ENCODE peak calls at places on chromosomes 11 and 22, in nine cellular contexts. F is CD8-positive, alpha-beta T cell; O is tibial artery; Y is psoas muscle; D is stomach; K is left lung; B is heart right ventricle; L is lower lobe of right lung; H is ovary. A is an unnamed sample.

GRCh38 chr22:20507253-20508066 is at the start of gene MED15:
- DNase-seq in F (peak; percentile 85), Y (peak; percentile 96), L (peak; percentile 94), D (peak; percentile 91), K (peak; percentile 93), H (peak; percentile 89), B (peak; percentile 91), O (peak; percentile 95), A (peak; percentile 96)

GRCh38 chr11:112156153-112156552 is 7.7 kb downstream of the IL18 start:
- DNase-seq in H (no peak), Y (no peak), L (no peak), K (no peak), B (no peak), D (no peak), F (no peak), O (no peak), A (no peak)

GRCh38 chr11:122724520-122724919 is 69.0 kb downstream of the UBASH3B start:
- DNase-seq in K (no peak), F (no peak), Y (no peak), B (no peak), D (no peak), H (no peak), L (no peak), O (no peak), A (no peak)

GRCh38 chr11:108733479-108734116 is 68.7 kb downstream of the DDX10 start:
- DNase-seq in B (no peak), F (no peak), K (no peak), L (no peak), H (no peak), D (no peak), Y (no peak), O (no peak), A (no peak)

GRCh38 chr11:18309691-18310090 is 12.2 kb downstream of the HPS5 start:
- DNase-seq in L (no peak), Y (no peak), B (no peak), K (no peak), O (no peak), F (no peak), H (no peak), D (no peak), A (no peak)

GRCh38 chr11:57514538-57515331 is 767 bp downstream of the SLC43A1 start:
- DNase-seq in H (peak; percentile 79), Y (peak; percentile 83), L (peak; percentile 78), D (peak; percentile 69), K (peak; percentile 69), O (peak; percentile 86), B (peak; percentile 73), F (peak; percentile 46), A (peak; percentile 89)

GRCh38 chr11:30879322-30880020 is 293.3 kb upstream of the MPPED2 start:
- DNase-seq in B (no peak), L (no peak), D (peak; percentile 26), H (no peak), K (no peak), F (no peak), Y (no peak), O (no peak), A (no peak)

GRCh38 chr11:76134239-76134638 is 72.1 kb downstream of the WNT11 start:
- DNase-seq in O (no peak), D (no peak), F (no peak), L (no peak), Y (no peak), H (no peak), B (no peak), K (no peak), A (no peak)

GRCh38 chr22:50506611-50507420 is 686 bp downstream of the LMF2 start:
- DNase-seq in F (no peak), K (peak; percentile 54), L (peak; percentile 61), O (no peak), D (no peak), B (no peak), Y (peak; percentile 61), H (peak; percentile 74), A (peak; percentile 65)

GRCh38 chr11:58813693-58814092 is 30.8 kb downstream of the GLYATL2 start:
- DNase-seq in L (no peak), K (no peak), D (no peak), Y (no peak), H (no peak), F (no peak), O (no peak), B (no peak), A (no peak)
- H3K9me3 ChIP-seq in L (peaks cover 27% of the 10 kb centered on the region), K (no peaks in the 10 kb centered on the region), D (no peaks in the 10 kb centered on the region), Y (peaks cover 10% of the 10 kb centered on the region), H (no peaks in the 10 kb centered on the region), F (no peaks in the 10 kb centered on the region), O (peaks cover 14% of the 10 kb centered on the region), B (peaks cover 42% of the 10 kb centered on the region), A (peaks cover 3% of the 10 kb centered on the region)

DNA sequence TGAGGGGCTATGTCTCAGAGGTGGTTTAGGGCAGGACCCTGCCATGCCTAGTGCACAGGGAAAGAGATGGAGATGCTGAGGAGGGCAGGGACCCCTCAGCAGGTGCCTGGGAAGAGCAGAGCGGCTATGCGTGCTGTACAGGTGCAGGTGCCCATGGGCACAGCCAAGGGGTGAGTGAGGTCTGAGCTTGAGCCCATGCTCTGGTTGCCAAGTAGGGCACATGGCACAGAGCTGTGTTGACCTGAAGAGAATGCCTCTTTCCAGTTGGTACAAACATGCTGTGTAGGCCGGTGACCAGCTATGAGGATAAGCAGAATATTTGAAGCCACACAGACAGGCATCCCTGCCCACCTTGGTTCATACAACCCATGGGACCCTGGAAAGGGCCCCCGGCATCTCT is 65.8 kb upstream of the NECTIN1 start:
- DNase-seq in L (no peak), H (no peak), F (no peak), D (no peak), Y (no peak), K (no peak), B (no peak), O (no peak), A (no peak)
- H3K36me3 ChIP-seq in L (no peaks in the 10 kb centered on the region), H (no peaks in the 10 kb centered on the region), F (no peaks in the 10 kb centered on the region), D (no peaks in the 10 kb centered on the region), Y (no peaks in the 10 kb centered on the region), K (no peaks in the 10 kb centered on the region), B (no peaks in the 10 kb centered on the region), O (no peaks in the 10 kb centered on the region), A (no peaks in the 10 kb centered on the region)

DNA sequence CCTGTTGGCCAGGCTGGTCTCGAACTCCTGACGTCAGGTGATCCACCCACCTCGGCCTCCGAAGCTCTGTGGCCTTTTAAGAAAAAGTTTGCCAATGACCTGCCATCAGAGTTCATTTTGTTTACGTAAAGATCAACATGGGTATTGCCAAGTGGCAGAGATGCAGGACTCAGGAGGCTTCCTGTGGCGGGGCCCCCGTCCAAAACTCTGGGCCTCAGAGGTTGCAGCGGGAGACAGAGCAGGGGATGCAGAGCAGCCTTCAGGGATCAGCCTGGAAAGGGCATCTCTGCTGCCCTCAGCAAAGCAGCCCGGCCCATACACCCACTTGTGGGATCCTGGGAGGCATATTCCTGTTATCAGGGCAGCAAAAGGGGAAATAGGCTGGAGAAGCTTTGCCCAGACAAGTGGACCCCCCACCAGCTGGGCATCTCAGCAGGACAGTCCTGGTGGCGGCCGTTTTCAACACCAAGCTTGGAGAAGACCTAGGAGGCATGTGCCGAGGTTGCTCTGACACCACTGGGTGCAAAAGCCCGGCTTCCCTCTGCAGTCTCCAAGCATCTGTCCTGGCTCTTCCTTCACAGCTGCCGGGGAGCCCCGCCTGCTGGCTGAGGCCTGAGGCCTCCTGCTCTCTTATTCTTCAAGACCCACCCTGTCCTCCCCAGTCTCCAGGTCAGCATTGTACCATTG is 1152.4 kb downstream of the BRD1 start:
- DNase-seq in Y (no peak), B (no peak), D (no peak), H (no peak), O (no peak), K (no peak), F (no peak), L (no peak), A (no peak)
- H3K9me3 ChIP-seq in Y (no peaks in the 10 kb centered on the region), B (peaks cover 22% of the 10 kb centered on the region), D (no peaks in the 10 kb centered on the region), H (no peaks in the 10 kb centered on the region), O (peaks cover 14% of the 10 kb centered on the region), K (no peaks in the 10 kb centered on the region), F (no peaks in the 10 kb centered on the region), L (peaks cover 12% of the 10 kb centered on the region), A (peaks cover 4% of the 10 kb centered on the region)

GRCh38 chr11:35147273-35147672 is 8.3 kb downstream of the CD44 start:
- DNase-seq in B (no peak), L (no peak), F (no peak), O (no peak), D (no peak), H (no peak), K (no peak), Y (no peak), A (no peak)

GRCh38 chr11:35146074-35146521 is 7.1 kb downstream of the CD44 start:
- DNase-seq in K (peak; percentile 67), D (no peak), F (peak; percentile 71), L (no peak), H (no peak), Y (no peak), B (no peak), O (no peak), A (no peak)

GRCh38 chr11:35145249-35145648 is 6.3 kb downstream of the CD44 start:
- DNase-seq in K (no peak), L (no peak), O (no peak), Y (peak; percentile 55), H (no peak), F (peak; percentile 42), B (no peak), D (peak; percentile 50), A (peak; percentile 54)

GRCh38 chr11:35146711-35147110 is 7.7 kb downstream of the CD44 start:
- DNase-seq in O (no peak), F (no peak), Y (no peak), H (no peak), L (no peak), D (no peak), K (no peak), B (no peak), A (no peak)

GRCh38 chr11:35148163-35148562 is 9.2 kb downstream of the CD44 start:
- DNase-seq in K (no peak), H (no peak), B (no peak), F (peak; percentile 65), L (no peak), Y (no peak), O (no peak), D (no peak), A (no peak)
- H3K36me3 ChIP-seq in K (no peaks in the 10 kb centered on the region), H (no peaks in the 10 kb centered on the region), B (no peaks in the 10 kb centered on the region), F (peaks cover 7% of the 10 kb centered on the region), L (no peaks in the 10 kb centered on the region), Y (peaks cover 2% of the 10 kb centered on the region), O (no peaks in the 10 kb centered on the region), D (no peaks in the 10 kb centered on the region), A (no peaks in the 10 kb centered on the region)

DNA sequence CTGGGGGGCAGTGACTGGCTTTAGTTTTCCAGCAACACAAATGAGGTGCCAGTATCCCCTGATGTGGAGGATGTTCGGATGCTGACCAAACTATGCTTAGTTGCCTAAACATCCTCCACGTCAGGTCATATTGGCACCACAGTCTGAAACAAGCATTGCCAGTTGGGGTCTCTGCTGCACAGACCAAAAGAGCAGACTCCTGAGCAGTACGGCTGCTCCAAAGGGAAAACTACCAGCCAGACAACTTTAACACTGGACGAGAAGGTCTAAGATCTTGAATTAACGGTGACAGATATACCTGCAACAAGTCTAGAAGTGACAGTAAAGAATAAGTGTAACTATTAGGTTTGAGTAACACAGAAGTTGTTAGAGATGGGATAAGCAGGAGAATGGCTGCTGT is 40.5 kb upstream of the CLTCL1 start:
- DNase-seq in D (no peak), K (no peak), H (no peak), L (no peak), O (no peak), F (no peak), Y (no peak), B (no peak), A (no peak)
- H3K9me3 ChIP-seq in D (no peaks in the 10 kb centered on the region), K (no peaks in the 10 kb centered on the region), H (peaks cover 9% of the 10 kb centered on the region), L (peaks cover 17% of the 10 kb centered on the region), O (peaks cover 12% of the 10 kb centered on the region), F (peaks cover 4% of the 10 kb centered on the region), Y (peaks cover 21% of the 10 kb centered on the region), B (peaks cover 65% of the 10 kb centered on the region), A (peaks cover 14% of the 10 kb centered on the region)